ENCODE peak calls at places on chromosomes 7 and 10, in seven cellular contexts. E is spleen, L is NCI-H146, B is NCI-H1105 treated with DMSO at 0.1 percent for 48 hours, R is osteocyte, F is bronchial epithelial cell, I is iPS-NIHi11. S is an unnamed sample.
A peak's percentile ranks its signal among the peaks of the same experiment; 100 is the strongest.

GRCh38 chr10:44008270-44008916 is 359.7 kb upstream of the ZNF32 start:
- DNase-seq in B (no peak), F (peak; percentile 25), R (no peak), I (no peak), E (no peak), L (no peak), S (peak; percentile 27)

GRCh38 chr7:135239263-135239662 is 5.6 kb downstream of the STRA8 start:
- DNase-seq in L (peak; percentile 63), I (no peak), E (no peak), R (peak; percentile 64), B (no peak), F (no peak), S (no peak)

GRCh38 chr10:21002097-21002878 is 105.2 kb upstream of the NEBL start:
- DNase-seq in E (no peak), F (peak; percentile 94), I (no peak), B (no peak), L (no peak), R (no peak), S (no peak)

GRCh38 chr10:114276066-114276465 is 37.0 kb downstream of the VWA2 start:
- DNase-seq in E (no peak), R (no peak), F (no peak), I (no peak), B (no peak), L (no peak), S (no peak)

GRCh38 chr7:76507723-76508406 is 2.5 kb upstream of the UPK3B start:
- DNase-seq in F (peak; percentile 8), R (no peak), E (peak; percentile 64), B (no peak), I (no peak), L (no peak), S (no peak)

GRCh38 chr7:45217358-45217757 is 59.8 kb downstream of the RAMP3 start:
- DNase-seq in I (peak; percentile 44), E (peak; percentile 73), F (peak; percentile 15), B (no peak), R (peak; percentile 77), L (peak; percentile 54), S (no peak)

GRCh38 chr10:44064987-44065787 is 319.7 kb downstream of the CXCL12 start:
- DNase-seq in I (no peak), R (no peak), E (no peak), L (no peak), F (no peak), B (no peak), S (no peak)

GRCh38 chr10:69652111-69652856 is 22.2 kb downstream of the FAM241B start:
- DNase-seq in L (no peak), F (no peak), E (peak; percentile 64), R (no peak), I (no peak), B (no peak), S (no peak)

GRCh38 chr10:126170367-126170766 is 217.9 kb downstream of the ADAM12 start:
- DNase-seq in F (no peak), B (no peak), R (no peak), L (peak; percentile 35), E (no peak), I (no peak), S (no peak)

GRCh38 chr7:133190172-133190528 is 62.7 kb upstream of the EXOC4 start:
- DNase-seq in E (no peak), R (no peak), B (no peak), F (no peak), L (no peak), I (no peak), S (no peak)

GRCh38 chr7:122790558-122790957 is 87.8 kb upstream of the RNF148 start:
- DNase-seq in B (peak; percentile 97), R (no peak), F (no peak), L (peak; percentile 3), E (no peak), I (no peak), S (no peak)

GRCh38 chr7:7257899-7258692 is 75.8 kb downstream of the C1GALT1 start:
- DNase-seq in F (peak; percentile 50), L (no peak), I (no peak), E (no peak), R (no peak), B (no peak), S (no peak)

GRCh38 chr7:107147464-107148214 is 21.2 kb upstream of the HBP1 start:
- DNase-seq in L (peak; percentile 21), F (peak; percentile 44), E (no peak), B (peak; percentile 16), R (no peak), I (peak; percentile 50), S (no peak)

GRCh38 chr10:22816298-22816653 is 101.9 kb upstream of the PIP4K2A start:
- DNase-seq in L (no peak), B (no peak), R (no peak), I (no peak), F (peak; percentile 92), E (no peak), S (peak; percentile 86)

S was measured in epithelial cell of prostate.